ENCODE peak calls at places on chromosome 9, in four cellular contexts. E is H9, H is transverse colon, J is OCI-LY7. K is an unnamed sample.

GRCh38 chr9:133589454-133590227 is 19.5 kb downstream of the FAM163B start:
- DNase-seq in E (peak; percentile 83), H (no peak), J (peak; percentile 66), K (no peak)

GRCh38 chr9:89695441-89695891 is 90.7 kb downstream of the GADD45G start:
- DNase-seq in H (no peak), J (no peak), E (peak; percentile 77), K (no peak)

GRCh38 chr9:131668439-131669233 is 71.2 kb downstream of the RAPGEF1 start:
- DNase-seq in E (no peak), J (peak; percentile 61), H (no peak), K (no peak)

GRCh38 chr9:36029765-36030528 is 6.8 kb upstream of the RECK start:
- DNase-seq in H (no peak), E (no peak), J (no peak), K (no peak)

GRCh38 chr9:127114606-127115005 is 7.8 kb downstream of the ANGPTL2 start:
- DNase-seq in H (no peak), E (no peak), J (no peak), K (no peak)

GRCh38 chr9:85741112-85741874 is 461 bp downstream of the AGTPBP1 start:
- DNase-seq in H (peak; percentile 48), E (peak; percentile 56), J (peak; percentile 65), K (no peak)

GRCh38 chr9:93052791-93053540 is 5.5 kb upstream of the SUSD3 start:
- DNase-seq in E (peak; percentile 73), J (no peak), H (no peak), K (no peak)

GRCh38 chr9:100072805-100073204 is 26.0 kb downstream of the ERP44 start:
- DNase-seq in H (no peak), E (no peak), J (no peak), K (no peak)

GRCh38 chr9:111914749-111915424 is 18.3 kb downstream of the UGCG start:
- DNase-seq in H (no peak), J (no peak), E (no peak), K (no peak)

GRCh38 chr9:32742296-32742695 is 41.0 kb upstream of the TMEM215 start:
- DNase-seq in E (no peak), H (no peak), J (no peak), K (no peak)

GRCh38 chr9:37200572-37201005 is 80.2 kb downstream of the ZCCHC7 start:
- DNase-seq in J (no peak), E (no peak), H (no peak), K (no peak)

GRCh38 chr9:97717866-97718265 is 20.7 kb upstream of the XPA start:
- DNase-seq in J (no peak), H (no peak), E (no peak), K (no peak)

GRCh38 chr9:123657099-123657498 is 272.8 kb downstream of the DENND1A start:
- DNase-seq in E (no peak), H (no peak), J (no peak), K (no peak)

GRCh38 chr9:96020822-96021615 is 145.5 kb downstream of the ERCC6L2 start:
- DNase-seq in J (no peak), E (no peak), H (peak; percentile 33), K (no peak)

GRCh38 chr9:71487046-71487445 is 281.3 kb downstream of the CEMIP2 start:
- DNase-seq in J (no peak), E (peak; percentile 52), H (no peak), K (no peak)

GRCh38 chr9:131731237-131731995 is 8.5 kb downstream of the RAPGEF1 start:
- DNase-seq in E (no peak), J (peak; percentile 48), H (no peak), K (no peak)

GRCh38 chr9:81513049-81513448 is 176.3 kb downstream of the TLE1 start:
- DNase-seq in E (no peak), H (no peak), J (no peak), K (no peak)

GRCh38 chr9:125405938-125406811 is 144.5 kb downstream of the GAPVD1 start:
- DNase-seq in E (peak; percentile 26), J (no peak), H (no peak), K (no peak)

GRCh38 chr9:123724211-123724831 is 205.6 kb downstream of the DENND1A start:
- DNase-seq in H (no peak), E (no peak), J (no peak), K (no peak)

GRCh38 chr9:107208121-107208520 is 75.0 kb upstream of the RAD23B start:
- DNase-seq in J (no peak), E (no peak), H (no peak), K (no peak)

GRCh38 chr9:124853605-124854143 is 414 bp downstream of the WDR38 start:
- DNase-seq in E (no peak), H (no peak), J (no peak), K (no peak)

GRCh38 chr9:138064547-138064946 is 187.0 kb downstream of the CACNA1B start:
- DNase-seq in J (no peak), E (peak; percentile 6), H (no peak), K (no peak)

GRCh38 chr9:131276891-131277672 is 772 bp upstream of the FAM78A start:
- DNase-seq in E (no peak), H (no peak), J (peak; percentile 31), K (no peak)

GRCh38 chr9:84408416-84408815 is 67.9 kb upstream of the SLC28A3 start:
- DNase-seq in J (no peak), H (no peak), E (no peak), K (no peak)

GRCh38 chr9:111287127-111287526 is 42.9 kb downstream of the OR2K2 start:
- DNase-seq in E (no peak), J (no peak), H (no peak), K (no peak)

GRCh38 chr9:84481819-84482218 is 141.3 kb upstream of the SLC28A3 start:
- DNase-seq in J (no peak), H (no peak), E (no peak), K (no peak)

GRCh38 chr9:86434039-86434726 is 80.0 kb upstream of the TUT7 start:
- DNase-seq in E (no peak), J (peak; percentile 48), H (no peak), K (no peak)

GRCh38 chr9:101586651-101587050 is 8.1 kb downstream of the PPP3R2 start:
- DNase-seq in E (no peak), H (no peak), J (no peak), K (no peak)

GRCh38 chr9:30411571-30411970 is 1972.9 kb upstream of the ACO1 start:
- DNase-seq in H (no peak), J (no peak), E (no peak), K (no peak)

GRCh38 chr9:102049586-102050246 is 311.3 kb upstream of the GRIN3A start:
- DNase-seq in J (no peak), H (no peak), E (no peak), K (no peak)

GRCh38 chr9:79917417-79917816 is 345.7 kb downstream of the TLE4 start:
- DNase-seq in E (no peak), H (no peak), J (no peak), K (no peak)

GRCh38 chr9:93197670-93198069 is 13.7 kb downstream of the WNK2 start:
- DNase-seq in H (no peak), J (no peak), E (no peak), K (no peak)

GRCh38 chr9:114504341-114505186 is 709 bp downstream of the WHRN start:
- DNase-seq in H (peak; percentile 44), E (peak; percentile 77), J (no peak), K (peak; percentile 78)

GRCh38 chr9:133735415-133735775 is 2.8 kb downstream of the SARDH start:
- DNase-seq in J (peak; percentile 13), E (no peak), H (no peak), K (no peak)

GRCh38 chr9:8492034-8492433 is 692.5 kb upstream of the DMAC1 start:
- DNase-seq in E (no peak), J (no peak), H (no peak), K (no peak)

GRCh38 chr9:124286292-124286931 is 28.7 kb downstream of the NEK6 start:
- DNase-seq in J (peak; percentile 35), E (no peak), H (peak; percentile 81), K (peak; percentile 87)

GRCh38 chr9:93266521-93267001 is 82.6 kb downstream of the WNK2 start:
- DNase-seq in J (peak; percentile 75), H (no peak), E (no peak), K (no peak)

GRCh38 chr9:135243201-135244190 is 156.0 kb downstream of the OLFM1 start:
- DNase-seq in H (no peak), J (no peak), E (no peak), K (no peak)

GRCh38 chr9:37333288-37333687 is 89.2 kb upstream of the GRHPR start:
- DNase-seq in E (no peak), J (peak; percentile 41), H (no peak), K (no peak)

GRCh38 chr9:121194730-121195129 is 6.9 kb downstream of the RAB14 start:
- DNase-seq in H (no peak), J (no peak), E (no peak), K (no peak)

GRCh38 chr9:121196389-121196788 is 5.3 kb downstream of the RAB14 start:
- DNase-seq in J (no peak), H (no peak), E (no peak), K (no peak)

GRCh38 chr9:121199921-121200320 is 1.7 kb downstream of the RAB14 start:
- DNase-seq in J (no peak), H (no peak), E (no peak), K (no peak)

GRCh38 chr9:121198512-121199042 is 3.1 kb downstream of the RAB14 start:
- DNase-seq in E (no peak), H (no peak), J (no peak), K (no peak)

GRCh38 chr9:121197135-121197534 is 4.5 kb downstream of the RAB14 start:
- DNase-seq in E (no peak), H (no peak), J (no peak), K (no peak)
- TF ChIP-seq CTCF in E (no peak), H (peak; percentile 12), J (peak; percentile 37), K (no peak)

GRCh38 chr9:82512724-82513123 is 524.2 kb downstream of the SPATA31D1 start:
- DNase-seq in H (no peak), E (no peak), J (no peak), K (no peak)

GRCh38 chr9:82511626-82512025 is 523.1 kb downstream of the SPATA31D1 start:
- DNase-seq in E (no peak), H (no peak), J (no peak), K (no peak)

GRCh38 chr9:82513242-82513750 is 524.7 kb downstream of the SPATA31D1 start:
- DNase-seq in J (no peak), H (no peak), E (no peak), K (no peak)

GRCh38 chr9:82513976-82514735 is 525.6 kb downstream of the SPATA31D1 start:
- DNase-seq in E (no peak), J (no peak), H (no peak), K (no peak)
- H3K4me1 ChIP-seq in E (no peaks in the 10 kb centered on the region), J (no peaks in the 10 kb centered on the region), H (no peaks in the 10 kb centered on the region), K (no peaks in the 10 kb centered on the region)

GRCh38 chr9:34579097-34579818 is 10.3 kb downstream of the CNTFR start:
- DNase-seq in E (no peak), H (peak; percentile 12), J (no peak), K (no peak)
- H3K27ac ChIP-seq in E (no peak overlapping the region), H (no peak overlapping the region), J (no peak overlapping the region), K (no peak overlapping the region)

GRCh38 chr9:77793909-77794308 is 145.8 kb upstream of the GNA14 start:
- DNase-seq in E (no peak), J (no peak), H (no peak), K (no peak)
- TF ChIP-seq CTCF in E (no peak), J (no peak), H (peak; percentile 48), K (peak; percentile 34)

K was measured in Peyer's patch.